ENCODE peak calls at places on chromosome 22, in five cellular contexts. Q is NCI-H1092, G is amniotic stem cell, F is right atrium auricular region, V is fibroblast of mammary gland. P is an unnamed sample.

GRCh38 chr22:48301421-48301820 is 1526.3 kb downstream of the BRD1 start:
- DNase-seq in Q (no peak), G (no peak), F (peak; percentile 50), V (no peak), P (no peak)

GRCh38 chr22:32499666-32500065 is 25.1 kb downstream of the FBXO7 start:
- DNase-seq in Q (no peak), G (no peak), F (no peak), V (no peak), P (no peak)

GRCh38 chr22:35218079-35218478 is 39.2 kb upstream of the HMGXB4 start:
- DNase-seq in Q (no peak), G (no peak), F (no peak), V (peak; percentile 55), P (no peak)

GRCh38 chr22:17706451-17706900 is 67.8 kb downstream of the BID start:
- DNase-seq in Q (no peak), G (peak; percentile 55), F (no peak), V (peak; percentile 96), P (peak; percentile 86)

GRCh38 chr22:50305658-50306566 is 1.5 kb downstream of the PLXNB2 start:
- DNase-seq in Q (no peak), G (peak; percentile 87), F (peak; percentile 88), V (peak; percentile 94), P (peak; percentile 89)

GRCh38 chr22:49300241-49300640 is 527.4 kb downstream of the BRD1 start:
- DNase-seq in Q (no peak), G (no peak), F (peak; percentile 23), V (no peak), P (no peak)

GRCh38 chr22:43142881-43143562 is at the start of gene MCAT:
- DNase-seq in Q (peak; percentile 25), G (peak; percentile 32), F (peak; percentile 83), V (peak; percentile 61), P (peak; percentile 85)

GRCh38 chr22:39090426-39091064 is 6.5 kb upstream of the APOBEC3H start:
- DNase-seq in Q (no peak), G (no peak), F (no peak), V (no peak), P (peak; percentile 59)

GRCh38 chr22:29308791-29309262 is 2.4 kb downstream of the GAS2L1 start:
- DNase-seq in Q (no peak), G (no peak), F (no peak), V (peak; percentile 64), P (no peak)

GRCh38 chr22:40603088-40603605 is 33.4 kb downstream of the MRTFA start:
- DNase-seq in Q (no peak), G (peak; percentile 51), F (no peak), V (peak; percentile 72), P (no peak)

GRCh38 chr22:35725521-35725920 is 7.8 kb downstream of the APOL5 start:
- DNase-seq in Q (no peak), G (no peak), F (no peak), V (no peak), P (no peak)